ENCODE peak calls at places on chromosomes 12 and 14, in five cellular contexts. L, R, Z, V and Q are unnamed samples.

GRCh38 chr12:9910716-9911421 is 21.3 kb downstream of the CLEC2A start:
- DNase-seq in L (no peak), V (peak), R (no peak), Z (no peak), Q (no peak)

GRCh38 chr12:109716092-109716479 is 2.5 kb downstream of the FAM222A start:
- DNase-seq in Z (no peak), R (no peak), L (no peak), V (no peak), Q (no peak)

GRCh38 chr14:99644035-99644587 is 818 bp upstream of the HHIPL1 start:
- DNase-seq in V (no peak), Z (no peak), L (no peak), R (no peak), Q (no peak)

GRCh38 chr14:95620659-95621059 is 65.6 kb upstream of the TCL1B start:
- DNase-seq in L (no peak), V (no peak), R (peak), Z (no peak), Q (peak)

GRCh38 chr14:75547552-75548250 is 25.4 kb downstream of the BATF start:
- DNase-seq in R (no peak), Z (no peak), V (no peak), L (no peak), Q (no peak)

GRCh38 chr12:54666008-54666407 is 17.8 kb upstream of the DCD start:
- DNase-seq in L (no peak), R (no peak), Z (no peak), V (no peak), Q (no peak)

GRCh38 chr12:122834921-122835692 is at the start of gene HIP1R:
- DNase-seq in L (peak), Z (peak), R (no peak), V (no peak), Q (no peak)

GRCh38 chr12:105225505-105225904 is 10.5 kb downstream of the APPL2 start:
- DNase-seq in Z (no peak), R (no peak), L (no peak), V (no peak), Q (no peak)

GRCh38 chr12:119354187-119354586 is 19.7 kb downstream of the CCDC60 start:
- DNase-seq in L (no peak), R (peak), Z (peak), V (no peak), Q (peak)

GRCh38 chr14:103367995-103368394 is 17.2 kb upstream of the MARK3 start:
- DNase-seq in L (no peak), R (no peak), Z (no peak), V (no peak), Q (no peak)

GRCh38 chr12:100539209-100539608 is 34.3 kb upstream of the GAS2L3 start:
- DNase-seq in Z (no peak), V (no peak), R (no peak), L (no peak), Q (no peak)